ENCODE peak calls at places on chromosomes 12 and 14, in four cellular contexts. C is K562, X is HepG2, R is A549. Y is an unnamed sample.

GRCh38 chr12:93762059-93762719 is 85.0 kb downstream of the CRADD start:
- DNase-seq in C (no peak), X (no peak), R (no peak), Y (no peak)

GRCh38 chr14:23154876-23155587 is 28.4 kb downstream of the SLC7A8 start:
- DNase-seq in C (peak; percentile 59), X (no peak), R (peak; percentile 41), Y (peak; percentile 44)

GRCh38 chr12:9773216-9773877 is 12.6 kb upstream of the CD69 start:
- DNase-seq in C (no peak), X (no peak), R (no peak), Y (no peak)

GRCh38 chr12:109111775-109112491 is 4.5 kb upstream of the ACACB start:
- DNase-seq in C (peak; percentile 55), X (peak; percentile 45), R (peak; percentile 69), Y (peak; percentile 57)

GRCh38 chr12:27859648-27860047 is 79.6 kb upstream of the MANSC4 start:
- DNase-seq in C (peak; percentile 36), X (no peak), R (no peak), Y (no peak)

GRCh38 chr14:42869681-42870080 is 1263.0 kb downstream of the LRFN5 start:
- DNase-seq in C (no peak), X (no peak), R (no peak), Y (no peak)

GRCh38 chr14:88503754-88504406 is 50.9 kb downstream of the PTPN21 start:
- DNase-seq in C (no peak), X (no peak), R (no peak), Y (no peak)

GRCh38 chr12:121811434-121812319 is 7.9 kb downstream of the SETD1B start:
- DNase-seq in C (peak; percentile 85), X (peak; percentile 57), R (peak; percentile 72), Y (peak; percentile 80)

GRCh38 chr12:93215290-93215678 is 162.4 kb upstream of the NUDT4 start:
- DNase-seq in C (no peak), X (peak; percentile 12), R (no peak), Y (no peak)

GRCh38 chr14:45089813-45090212 is 5.9 kb downstream of the PRPF39 start:
- DNase-seq in C (no peak), X (no peak), R (no peak), Y (no peak)

GRCh38 chr12:94951071-94951639 is 52.3 kb downstream of the NDUFA12 start:
- DNase-seq in C (no peak), X (no peak), R (no peak), Y (no peak)

GRCh38 chr12:28172434-28173030 is 17.7 kb upstream of the CCDC91 start:
- DNase-seq in C (peak; percentile 65), X (peak; percentile 39), R (peak; percentile 73), Y (peak; percentile 23)

GRCh38 chr12:42968426-42968825 is 378.9 kb upstream of the PRICKLE1 start:
- DNase-seq in C (no peak), X (no peak), R (no peak), Y (no peak)

GRCh38 chr12:26857465-26858176 is 24.6 kb upstream of the ITPR2 start:
- DNase-seq in C (no peak), X (no peak), R (no peak), Y (no peak)

GRCh38 chr14:69048456-69048855 is 69.4 kb upstream of the ACTN1 start:
- DNase-seq in C (no peak), X (no peak), R (no peak), Y (no peak)

GRCh38 chr12:94134226-94134795 is 14.1 kb upstream of the PLXNC1 start:
- DNase-seq in C (peak; percentile 56), X (peak; percentile 47), R (peak; percentile 75), Y (no peak)

GRCh38 chr12:91958816-91959215 is 186.8 kb downstream of the BTG1 start:
- DNase-seq in C (no peak), X (no peak), R (peak; percentile 17), Y (no peak)

GRCh38 chr14:52607061-52607460 is 54.4 kb downstream of the GPR137C start:
- DNase-seq in C (no peak), X (no peak), R (no peak), Y (no peak)

GRCh38 chr14:105069887-105070759 is 4.9 kb upstream of the GPR132 start:
- DNase-seq in C (peak; percentile 47), X (no peak), R (no peak), Y (no peak)

GRCh38 chr14:94494085-94494484 is 15.2 kb downstream of the SERPINA12 start:
- DNase-seq in C (no peak), X (no peak), R (no peak), Y (no peak)

GRCh38 chr12:72274926-72275325 is 2.8 kb downstream of the TRHDE start:
- DNase-seq in C (no peak), X (peak; percentile 6), R (no peak), Y (no peak)

GRCh38 chr12:20596036-20596435 is 99.1 kb upstream of the SLCO1C1 start:
- DNase-seq in C (no peak), X (no peak), R (no peak), Y (no peak)

GRCh38 chr14:21868442-21869046 is 194.9 kb upstream of the OR4E1 start:
- DNase-seq in C (peak; percentile 24), X (peak; percentile 68), R (peak; percentile 56), Y (peak; percentile 80)

GRCh38 chr14:23141706-23142467 is 22.8 kb upstream of the CEBPE start:
- DNase-seq in C (no peak), X (no peak), R (peak; percentile 53), Y (no peak)

GRCh38 chr12:75917083-75917482 is 114.5 kb downstream of the PHLDA1 start:
- DNase-seq in C (no peak), X (no peak), R (no peak), Y (no peak)

GRCh38 chr14:55807059-55807499 is 227.1 kb downstream of the KTN1 start:
- DNase-seq in C (peak; percentile 29), X (peak; percentile 28), R (peak; percentile 69), Y (no peak)

GRCh38 chr12:69655616-69656336 is 43.3 kb downstream of the BEST3 start:
- DNase-seq in C (no peak), X (peak; percentile 67), R (peak; percentile 39), Y (no peak)

GRCh38 chr14:99265571-99265970 is 6.4 kb downstream of the BCL11B start:
- DNase-seq in C (no peak), X (no peak), R (no peak), Y (no peak)

GRCh38 chr12:11860026-11860425 is 210.6 kb downstream of the ETV6 start:
- DNase-seq in C (no peak), X (no peak), R (no peak), Y (no peak)

GRCh38 chr12:10212623-10213131 is at the start of gene GABARAPL1:
- DNase-seq in C (peak; percentile 77), X (peak; percentile 60), R (peak; percentile 84), Y (peak; percentile 70)

GRCh38 chr14:91415794-91416743 is 1.6 kb downstream of the CCDC88C start:
- DNase-seq in C (no peak), X (no peak), R (no peak), Y (no peak)

GRCh38 chr14:92690171-92691011 is 58.0 kb downstream of the LGMN start:
- DNase-seq in C (peak; percentile 36), X (peak; percentile 45), R (peak; percentile 76), Y (peak; percentile 28)

GRCh38 chr12:56766535-56766934 is 3.4 kb downstream of the HSD17B6 start:
- DNase-seq in C (no peak), X (no peak), R (no peak), Y (no peak)

GRCh38 chr14:104801284-104802119 is 601 bp downstream of the ZBTB42 start:
- DNase-seq in C (peak; percentile 21), X (no peak), R (no peak), Y (no peak)

GRCh38 chr14:91337699-91338335 is 79.8 kb downstream of the CCDC88C start:
- DNase-seq in C (no peak), X (no peak), R (no peak), Y (no peak)

GRCh38 chr12:113222730-113223531 is 1.7 kb downstream of the TPCN1 start:
- DNase-seq in C (no peak), X (peak; percentile 91), R (peak; percentile 94), Y (no peak)

GRCh38 chr14:35750202-35750904 is 58.7 kb downstream of the RALGAPA1 start:
- DNase-seq in C (no peak), X (no peak), R (no peak), Y (no peak)
- TF ChIP-seq NR3C1 in C (no peak), X (no peak), R (no peak), Y (no peak)

GRCh38 chr12:52327086-52327829 is 6.1 kb upstream of the KRT83 start:
- DNase-seq in C (peak; percentile 26), X (peak; percentile 78), R (peak; percentile 98), Y (peak; percentile 78)

GRCh38 chr12:52324068-52324444 is 2.9 kb upstream of the KRT83 start:
- DNase-seq in C (no peak), X (no peak), R (no peak), Y (no peak)

GRCh38 chr12:52331039-52331438 is 9.8 kb upstream of the KRT83 start:
- DNase-seq in C (no peak), X (no peak), R (no peak), Y (no peak)

GRCh38 chr12:52331833-52332232 is 10.6 kb upstream of the KRT83 start:
- DNase-seq in C (no peak), X (no peak), R (no peak), Y (no peak)

DNA sequence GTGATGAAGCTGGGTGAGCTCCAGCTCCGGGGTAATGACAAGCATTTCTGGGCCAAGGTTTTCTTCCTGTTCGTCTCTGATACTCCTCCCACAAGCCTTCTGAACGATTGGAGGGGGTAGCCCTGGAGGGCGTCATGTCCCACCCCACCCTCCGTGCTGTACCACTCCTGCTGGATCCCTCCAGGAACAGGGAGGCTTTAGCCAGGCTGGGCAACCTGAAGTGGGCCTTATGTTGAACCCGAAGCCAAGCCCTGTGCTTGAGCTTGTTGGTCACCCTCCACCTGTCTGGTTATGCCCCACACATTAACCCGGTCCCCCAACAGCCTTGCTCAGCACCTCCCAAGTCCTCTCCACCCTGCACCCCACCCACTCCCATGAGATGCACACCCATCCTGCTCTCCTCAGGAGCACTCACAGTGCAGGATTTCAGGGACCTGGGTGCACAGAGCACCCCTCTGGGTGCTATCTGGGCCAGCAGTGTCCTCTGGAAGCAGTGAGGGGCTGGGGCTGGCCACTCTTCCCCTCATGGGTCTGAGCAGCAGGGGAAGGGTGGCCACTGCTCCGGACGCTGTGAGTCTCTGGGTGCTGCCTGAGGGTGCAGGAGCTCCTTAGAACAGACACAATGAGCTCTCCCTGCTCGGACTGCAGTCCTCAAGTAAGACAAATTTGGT is 6.8 kb upstream of the KRT83 start:
- DNase-seq in C (no peak), X (no peak), R (no peak), Y (no peak)
- TF ChIP-seq CTCF in C (no peak), X (no peak), R (no peak), Y (no peak)

GRCh38 chr12:67155863-67156262 is 113.3 kb upstream of the CAND1 start:
- DNase-seq in C (no peak), X (no peak), R (peak; percentile 10), Y (no peak)
- TF ChIP-seq NR3C1 in C (no peak), X (no peak), R (no peak), Y (no peak)

DNA sequence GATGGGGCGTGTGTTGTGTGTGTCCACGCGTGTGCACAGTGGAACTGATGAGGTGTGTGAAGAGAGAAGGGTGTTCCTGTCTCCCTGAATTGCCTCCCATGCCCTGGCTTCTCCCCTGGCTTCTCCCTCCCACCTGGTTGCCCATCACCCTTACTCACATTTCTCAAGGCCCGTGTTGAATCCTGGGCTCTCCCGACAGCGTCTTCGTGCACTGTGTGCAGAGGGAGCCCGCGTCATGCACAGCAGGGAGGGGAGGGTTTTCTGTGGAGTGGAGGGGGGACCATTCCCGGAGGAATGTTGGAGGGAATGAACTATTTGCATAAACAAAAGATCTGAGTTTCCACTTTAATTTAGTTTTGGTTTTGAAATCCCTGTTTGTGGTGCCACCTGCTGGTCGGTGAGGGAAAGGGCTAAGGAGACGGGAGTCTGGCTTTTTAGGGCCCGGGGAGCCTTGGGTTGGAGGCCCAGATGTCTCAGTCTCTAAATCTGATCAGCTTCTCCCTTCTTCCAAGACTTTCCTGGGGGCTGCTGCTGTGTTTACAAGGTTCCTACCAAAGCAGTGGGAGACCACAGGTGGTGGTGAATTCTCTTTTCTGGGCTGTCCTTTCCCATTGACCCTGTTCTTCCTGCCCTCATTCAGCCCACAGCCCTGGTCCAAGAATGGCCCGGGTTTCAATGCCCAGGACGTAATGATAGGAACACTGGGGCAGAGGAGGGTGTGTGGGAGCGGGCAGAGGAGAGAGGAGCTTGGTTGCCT is at the start of gene C1R:
- DNase-seq in C (peak; percentile 61), X (peak; percentile 48), R (peak; percentile 72), Y (peak; percentile 76)
- TF ChIP-seq CTCF in C (peak; percentile 81), X (peak; percentile 86), R (peak; percentile 92), Y (peak; percentile 82)